ENCODE peak calls at places on chromosome 18, in nine cellular contexts. E, J, P, X, F, Q, Y, M and N are unnamed samples.

GRCh38 chr18:74064510-74064909 is 83.1 kb downstream of the FBXO15 start:
- DNase-seq in F (no peak), J (peak; percentile 68), X (no peak), P (no peak), M (no peak), Q (no peak), E (no peak), Y (no peak), N (no peak)

GRCh38 chr18:41077076-41077475 is 878.0 kb upstream of the PIK3C3 start:
- DNase-seq in P (no peak), E (no peak), M (no peak), Y (no peak), X (no peak), J (no peak), F (no peak), Q (no peak), N (no peak)

GRCh38 chr18:12779456-12779855 is 76.6 kb downstream of the PSMG2 start:
- DNase-seq in E (no peak), Y (no peak), P (no peak), Q (no peak), J (no peak), M (no peak), X (no peak), F (peak; percentile 76), N (no peak)

GRCh38 chr18:45050712-45051639 is 370.3 kb downstream of the SETBP1 start:
- DNase-seq in E (no peak), X (no peak), Q (peak; percentile 8), P (no peak), Y (no peak), J (no peak), F (no peak), M (no peak), N (no peak)

GRCh38 chr18:74334242-74334893 is 18.7 kb downstream of the C18orf63 start:
- DNase-seq in J (no peak), Y (no peak), E (no peak), Q (no peak), X (no peak), M (no peak), P (no peak), F (no peak), N (no peak)

GRCh38 chr18:50231621-50232020 is 34.7 kb downstream of the CFAP53 start:
- DNase-seq in J (no peak), Q (no peak), E (no peak), F (no peak), Y (no peak), M (no peak), P (no peak), X (no peak), N (no peak)

GRCh38 chr18:47970664-47971523 is 40.4 kb upstream of the SMAD2 start:
- DNase-seq in Q (no peak), P (no peak), E (no peak), M (no peak), Y (peak; percentile 73), F (no peak), J (no peak), X (no peak), N (no peak)

GRCh38 chr18:54712758-54713157 is 115.5 kb upstream of the RAB27B start:
- DNase-seq in F (no peak), X (no peak), Y (no peak), P (no peak), E (no peak), J (no peak), Q (no peak), M (no peak), N (no peak)

GRCh38 chr18:41170346-41170745 is 784.7 kb upstream of the PIK3C3 start:
- DNase-seq in Y (no peak), X (no peak), J (no peak), M (no peak), E (no peak), Q (no peak), F (no peak), P (no peak), N (no peak)

GRCh38 chr18:24128700-24129099 is 10.2 kb upstream of the CABYR start:
- DNase-seq in M (no peak), P (no peak), Q (no peak), J (no peak), F (no peak), Y (no peak), X (no peak), E (no peak), N (no peak)

GRCh38 chr18:49168281-49168680 is 217.5 kb upstream of the SMAD7 start:
- DNase-seq in F (no peak), Q (no peak), P (no peak), E (no peak), Y (no peak), J (no peak), M (no peak), X (no peak), N (no peak)

GRCh38 chr18:32530947-32531651 is 60.4 kb upstream of the GAREM1 start:
- DNase-seq in P (no peak), E (no peak), M (no peak), J (peak; percentile 62), Y (peak; percentile 52), Q (no peak), F (no peak), X (no peak), N (no peak)

GRCh38 chr18:51009071-51009470 is 20.9 kb upstream of the SMAD4 start:
- DNase-seq in M (no peak), Q (no peak), Y (peak; percentile 31), X (no peak), P (no peak), F (no peak), E (no peak), J (no peak), N (no peak)

GRCh38 chr18:78393463-78393862 is 586.2 kb upstream of the SALL3 start:
- DNase-seq in Q (no peak), J (no peak), Y (no peak), X (no peak), P (no peak), M (no peak), E (no peak), F (no peak), N (no peak)

GRCh38 chr18:34802938-34803337 is 92.8 kb downstream of the DTNA start:
- DNase-seq in Q (no peak), E (no peak), F (no peak), X (no peak), J (no peak), Y (no peak), P (no peak), M (no peak), N (no peak)

GRCh38 chr18:74113711-74114110 is 33.9 kb downstream of the FBXO15 start:
- DNase-seq in Q (no peak), F (no peak), X (no peak), E (no peak), M (no peak), P (no peak), Y (no peak), J (no peak), N (no peak)

GRCh38 chr18:79450289-79450920 is 54.7 kb downstream of the NFATC1 start:
- DNase-seq in Y (no peak), X (no peak), M (no peak), E (no peak), F (no peak), P (no peak), Q (no peak), J (no peak), N (no peak)

GRCh38 chr18:10965104-10965503 is 184.3 kb downstream of the PIEZO2 start:
- DNase-seq in M (no peak), E (no peak), X (no peak), P (no peak), J (no peak), F (no peak), Y (no peak), Q (no peak), N (no peak)

GRCh38 chr18:79496978-79497637 is 101.4 kb downstream of the NFATC1 start:
- DNase-seq in X (peak; percentile 24), E (peak; percentile 51), Q (no peak), M (no peak), Y (no peak), J (no peak), F (peak; percentile 69), P (peak; percentile 63), N (no peak)

GRCh38 chr18:5975111-5975622 is 79.8 kb upstream of the TMEM200C start:
- DNase-seq in J (no peak), E (no peak), Y (no peak), P (no peak), F (no peak), M (no peak), X (no peak), Q (no peak), N (no peak)

GRCh38 chr18:59286341-59286740 is 13.1 kb upstream of the RAX start:
- DNase-seq in E (no peak), Y (no peak), Q (no peak), F (no peak), X (no peak), P (no peak), J (no peak), M (no peak), N (no peak)

GRCh38 chr18:49070552-49070951 is 119.8 kb upstream of the SMAD7 start:
- DNase-seq in P (no peak), J (no peak), Y (no peak), F (no peak), E (no peak), X (no peak), Q (no peak), M (no peak), N (no peak)

GRCh38 chr18:65175681-65176080 is 575.1 kb upstream of the CDH7 start:
- DNase-seq in Q (no peak), P (no peak), F (no peak), X (no peak), E (no peak), J (no peak), M (no peak), Y (no peak), N (no peak)

GRCh38 chr18:24271381-24272331 is 126.0 kb downstream of the OSBPL1A start:
- DNase-seq in F (peak; percentile 94), Q (peak; percentile 58), J (no peak), X (peak; percentile 75), P (peak; percentile 76), Y (no peak), E (peak; percentile 92), M (peak; percentile 23), N (no peak)

GRCh38 chr18:24016643-24017042 is 2.1 kb downstream of the TTC39C start:
- DNase-seq in F (no peak), E (no peak), J (no peak), P (no peak), X (no peak), M (no peak), Y (peak; percentile 67), Q (no peak), N (no peak)

GRCh38 chr18:12377556-12378553 is 828 bp upstream of the AFG3L2 start:
- DNase-seq in X (peak; percentile 100), M (no peak), Q (peak; percentile 96), J (no peak), P (no peak), F (no peak), Y (peak; percentile 99), E (no peak), N (no peak)

GRCh38 chr18:76823574-76823973 is 1.2 kb downstream of the ZNF236 start:
- DNase-seq in F (peak; percentile 87), Y (peak; percentile 33), J (no peak), E (peak; percentile 71), M (no peak), P (peak; percentile 41), Q (no peak), X (peak; percentile 28), N (peak; percentile 15)

GRCh38 chr18:41660654-41661053 is 294.4 kb upstream of the PIK3C3 start:
- DNase-seq in X (no peak), F (no peak), J (no peak), P (no peak), E (no peak), Y (no peak), M (no peak), Q (no peak), N (no peak)

GRCh38 chr18:3180325-3180724 is 39.4 kb downstream of the MYOM1 start:
- DNase-seq in Q (no peak), X (no peak), F (no peak), P (no peak), Y (no peak), J (no peak), M (no peak), E (no peak), N (no peak)

GRCh38 chr18:61738042-61738441 is 154.8 kb downstream of the RNF152 start:
- DNase-seq in J (no peak), F (no peak), P (no peak), Y (no peak), M (no peak), X (no peak), E (no peak), Q (no peak), N (no peak)